ENCODE peak calls at places on chromosomes 1 and 21, in six cellular contexts. K, A, F, O, S and R are unnamed samples.

GRCh38 chr1:92459871-92460320 is 26.8 kb downstream of the GFI1 start:
- DNase-seq in K (no peak), A (no peak), F (no peak), O (no peak), S (no peak), R (no peak)

GRCh38 chr1:30732277-30732996 is 9.1 kb upstream of the MATN1 start:
- DNase-seq in K (no peak), A (peak), F (no peak), O (no peak), S (no peak), R (no peak)

GRCh38 chr1:33346921-33347649 is 26.2 kb upstream of the A3GALT2 start:
- DNase-seq in K (no peak), A (no peak), F (peak), O (no peak), S (no peak), R (no peak)

GRCh38 chr21:14989359-14989758 is 75.4 kb downstream of the NRIP1 start:
- DNase-seq in K (no peak), A (no peak), F (peak), O (no peak), S (no peak), R (no peak)

GRCh38 chr1:39755965-39756659 is 15.0 kb downstream of the OXCT2 start:
- DNase-seq in K (no peak), A (no peak), F (no peak), O (no peak), S (no peak), R (no peak)

GRCh38 chr1:56065729-56066128 is 513.6 kb downstream of the PLPP3 start:
- DNase-seq in K (no peak), A (no peak), F (no peak), O (no peak), S (no peak), R (no peak)

GRCh38 chr1:165080253-165080896 is 276.1 kb downstream of the LMX1A start:
- DNase-seq in K (no peak), A (no peak), F (no peak), O (no peak), S (no peak), R (no peak)

GRCh38 chr1:37274896-37275631 is 199.3 kb upstream of the ZC3H12A start:
- DNase-seq in K (no peak), A (peak), F (no peak), O (no peak), S (no peak), R (no peak)

GRCh38 chr1:182101415-182102041 is 40.0 kb upstream of the ZNF648 start:
- DNase-seq in K (no peak), A (peak), F (no peak), O (no peak), S (no peak), R (no peak)

GRCh38 chr1:75559800-75560199 is 51.1 kb downstream of the SLC44A5 start:
- DNase-seq in K (no peak), A (no peak), F (no peak), O (no peak), S (no peak), R (no peak)

GRCh38 chr1:119587328-119587727 is 60.7 kb downstream of the ZNF697 start:
- DNase-seq in K (no peak), A (no peak), F (no peak), O (no peak), S (no peak), R (no peak)

GRCh38 chr1:93779540-93780121 is 98.0 kb upstream of the BCAR3 start:
- DNase-seq in K (no peak), A (no peak), F (no peak), O (no peak), S (no peak), R (no peak)

GRCh38 chr1:156081174-156082110 is 823 bp downstream of the MEX3A start:
- DNase-seq in K (no peak), A (peak), F (no peak), O (no peak), S (no peak), R (no peak)

GRCh38 chr1:13967707-13968106 is 267.7 kb downstream of the PRDM2 start:
- DNase-seq in K (no peak), A (no peak), F (no peak), O (no peak), S (no peak), R (no peak)

GRCh38 chr1:183300395-183300794 is 114.3 kb downstream of the LAMC2 start:
- DNase-seq in K (no peak), A (no peak), F (no peak), O (no peak), S (no peak), R (no peak)

GRCh38 chr1:226943156-226943555 is 3.1 kb downstream of the COQ8A start:
- DNase-seq in K (no peak), A (no peak), F (no peak), O (no peak), S (no peak), R (no peak)

GRCh38 chr1:7288992-7289391 is 482.1 kb upstream of the VAMP3 start:
- DNase-seq in K (no peak), A (no peak), F (no peak), O (no peak), S (no peak), R (no peak)

GRCh38 chr1:183635112-183635605 is 424 bp downstream of the ARPC5 start:
- DNase-seq in K (peak), A (no peak), F (no peak), O (peak), S (peak), R (no peak)

GRCh38 chr1:79859212-79859948 is 852.9 kb upstream of the ADGRL4 start:
- DNase-seq in K (no peak), A (no peak), F (peak), O (no peak), S (no peak), R (no peak)

GRCh38 chr21:43971201-43971991 is 40.7 kb upstream of the TRAPPC10 start:
- DNase-seq in K (no peak), A (no peak), F (no peak), O (no peak), S (no peak), R (no peak)